ENCODE peak calls at places on chromosomes 1 and 21, in nine cellular contexts. H is psoas muscle, V is mesothelial cell of epicardium, F is lung, X is astrocyte of the spinal cord, T is uterus, R is upper lobe of right lung, B is nephron progenitor cell, G is cardiac muscle cell. S is an unnamed sample.

GRCh38 chr1:78493456-78493855 is 2.7 kb downstream of the PTGFR start:
- DNase-seq in T (no peak), F (no peak), B (no peak), V (no peak), X (no peak), G (no peak), H (no peak), R (no peak), S (no peak)

GRCh38 chr1:34358636-34359035 is 181.9 kb downstream of the C1orf94 start:
- DNase-seq in X (no peak), G (no peak), R (no peak), T (no peak), F (no peak), B (no peak), H (no peak), V (no peak), S (no peak)

GRCh38 chr21:46097826-46098286 is at the start of gene COL6A2:
- DNase-seq in B (peak), F (peak), G (peak), V (peak), R (peak), T (peak), X (peak), H (peak), S (no peak)

GRCh38 chr1:61280457-61280856 is 198.1 kb downstream of the NFIA start:
- DNase-seq in B (no peak), F (no peak), R (no peak), T (no peak), X (no peak), H (no peak), G (no peak), V (no peak), S (no peak)

GRCh38 chr1:93186667-93187066 is 6.1 kb downstream of the CCDC18 start:
- DNase-seq in R (no peak), T (no peak), V (no peak), H (no peak), G (no peak), B (no peak), F (no peak), X (no peak), S (no peak)

GRCh38 chr1:197180252-197180878 is 33.9 kb upstream of the ASPM start:
- DNase-seq in R (no peak), G (peak), V (no peak), F (no peak), X (peak), B (no peak), H (no peak), T (no peak), S (no peak)

GRCh38 chr1:16019580-16020277 is 1.9 kb upstream of the HSPB7 start:
- DNase-seq in T (peak), V (no peak), H (peak), F (no peak), G (peak), B (no peak), R (no peak), X (peak), S (no peak)

GRCh38 chr21:42665484-42665883 is 12.1 kb downstream of the PDE9A start:
- DNase-seq in G (no peak), R (no peak), X (no peak), B (no peak), F (no peak), V (no peak), H (no peak), T (no peak), S (no peak)

GRCh38 chr1:38992450-38993111 is 1.5 kb downstream of the AKIRIN1 start:
- DNase-seq in X (no peak), H (no peak), G (no peak), V (no peak), T (no peak), B (no peak), F (no peak), R (no peak), S (no peak)

GRCh38 chr21:35120631-35121180 is 71.6 kb upstream of the RUNX1 start:
- DNase-seq in R (no peak), B (no peak), T (no peak), V (no peak), G (no peak), X (no peak), H (no peak), F (no peak), S (no peak)

GRCh38 chr21:15730484-15731242 is 881 bp downstream of the USP25 start:
- DNase-seq in R (no peak), G (no peak), B (no peak), X (no peak), V (no peak), T (no peak), F (no peak), H (peak), S (no peak)

GRCh38 chr1:79193211-79194079 is 186.9 kb upstream of the ADGRL4 start:
- DNase-seq in X (peak), V (no peak), R (no peak), H (no peak), B (no peak), F (no peak), T (no peak), G (no peak), S (no peak)

GRCh38 chr21:29586696-29587095 is 288.0 kb downstream of the BACH1 start:
- DNase-seq in G (no peak), B (no peak), V (no peak), F (no peak), R (no peak), H (no peak), T (no peak), X (no peak), S (no peak)

GRCh38 chr1:192768463-192768862 is 40.4 kb upstream of the RGS2 start:
- DNase-seq in G (no peak), B (no peak), X (no peak), V (no peak), T (no peak), H (no peak), F (no peak), R (no peak), S (no peak)

GRCh38 chr1:38615680-38616079 is 243.9 kb downstream of the RRAGC start:
- DNase-seq in V (no peak), B (no peak), R (no peak), H (no peak), G (no peak), F (no peak), T (no peak), X (no peak), S (no peak)

GRCh38 chr1:11072216-11072917 is 12.5 kb upstream of the SRM start:
- DNase-seq in G (no peak), B (no peak), F (no peak), R (peak), H (peak), X (no peak), T (no peak), V (no peak), S (no peak)
- TF ChIP-seq CTCF in G (no peak), B (no peak), F (no peak), R (no peak), H (peak), X (no peak), T (no peak), V (no peak), S (no peak)

DNA sequence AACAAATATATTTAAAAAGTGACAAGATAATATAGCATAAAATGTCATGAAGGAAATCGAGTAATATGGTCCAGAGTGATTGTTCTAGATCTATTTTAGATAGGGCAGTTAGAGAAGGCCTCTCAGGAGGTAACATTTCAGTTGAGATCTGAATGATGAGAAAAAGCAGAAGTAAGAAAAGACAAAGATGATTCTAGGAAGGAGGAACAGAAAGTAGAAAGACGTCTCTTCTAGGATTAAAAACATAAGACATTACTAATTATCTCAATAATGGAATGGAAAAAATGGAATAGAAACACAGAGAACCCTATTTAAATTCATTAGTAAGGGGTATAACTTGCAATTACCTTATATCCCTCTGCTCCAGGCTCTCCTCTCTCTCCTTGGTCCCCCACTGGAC is 130.0 kb upstream of the ZNHIT6 start:
- DNase-seq in V (no peak), H (no peak), X (no peak), G (no peak), F (no peak), R (no peak), T (no peak), B (no peak), S (no peak)
- TF ChIP-seq CTCF in V (no peak), H (no peak), X (no peak), G (no peak), F (no peak), R (no peak), T (no peak), B (no peak), S (no peak)

GRCh38 chr1:2411801-2412394 is 466 bp downstream of the PEX10 start:
- DNase-seq in X (no peak), F (no peak), H (no peak), B (peak), G (no peak), T (no peak), V (no peak), R (no peak), S (no peak)

GRCh38 chr1:2412395-2412772 is at the start of gene PEX10:
- DNase-seq in X (peak), H (peak), T (peak), F (peak), R (peak), G (peak), V (peak), B (peak), S (peak)

GRCh38 chr1:2413495-2414296 is 1.3 kb upstream of the PEX10 start:
- DNase-seq in H (no peak), T (peak), G (no peak), X (no peak), F (no peak), B (peak), R (no peak), V (no peak), S (no peak)

GRCh38 chr1:2414297-2414958 is 2.1 kb upstream of the PEX10 start:
- DNase-seq in H (peak), V (peak), F (peak), B (peak), R (peak), G (peak), X (peak), T (peak), S (peak)

GRCh38 chr1:2412773-2413494 is 570 bp upstream of the PEX10 start:
- DNase-seq in X (no peak), B (peak), H (no peak), R (no peak), T (peak), V (peak), G (no peak), F (no peak), S (no peak)
- TF ChIP-seq CTCF in X (no peak), B (no peak), H (no peak), R (no peak), T (no peak), V (no peak), G (no peak), F (no peak), S (no peak)

GRCh38 chr1:117810553-117810952 is 118.9 kb downstream of the GDAP2 start:
- DNase-seq in V (no peak), R (no peak), F (no peak), H (no peak), G (no peak), B (no peak), T (no peak), X (no peak), S (no peak)

GRCh38 chr1:117812868-117813511 is 116.4 kb downstream of the GDAP2 start:
- DNase-seq in T (no peak), F (no peak), X (peak), G (no peak), R (no peak), B (no peak), H (no peak), V (no peak), S (no peak)

GRCh38 chr1:117815105-117815812 is 114.2 kb downstream of the GDAP2 start:
- DNase-seq in B (no peak), F (no peak), R (no peak), T (no peak), X (peak), V (no peak), G (no peak), H (no peak), S (no peak)

DNA sequence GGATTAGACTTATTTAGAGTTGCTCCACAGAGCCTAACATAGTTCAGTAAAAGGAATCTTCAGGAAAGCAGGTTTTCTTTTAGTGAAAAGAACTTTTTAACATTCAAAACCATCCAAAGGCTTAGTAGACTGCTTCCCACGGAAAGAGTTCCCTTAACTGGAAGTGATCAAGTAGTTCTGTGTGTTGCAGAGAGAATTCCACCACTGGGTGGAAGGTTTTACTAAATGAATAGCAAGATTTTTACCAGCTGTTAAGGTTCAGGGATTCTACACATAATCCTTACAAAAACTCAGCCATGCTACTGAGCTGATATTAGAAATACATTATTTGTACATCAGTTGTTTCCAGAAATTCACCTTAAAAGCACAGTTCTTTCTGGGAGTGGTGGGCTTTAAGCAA is 119.7 kb downstream of the GDAP2 start:
- DNase-seq in V (no peak), F (no peak), B (no peak), G (no peak), T (no peak), R (no peak), X (no peak), H (no peak), S (no peak)
- TF ChIP-seq CTCF in V (no peak), F (no peak), B (no peak), G (no peak), T (no peak), R (no peak), X (no peak), H (no peak), S (peak)

GRCh38 chr1:214341918-214342317 is 61.0 kb downstream of the SMYD2 start:
- DNase-seq in R (no peak), F (no peak), H (no peak), T (no peak), V (no peak), X (no peak), B (no peak), G (no peak), S (no peak)
- TF ChIP-seq CTCF in R (no peak), F (no peak), H (no peak), T (no peak), V (no peak), X (peak), B (no peak), G (peak), S (peak)

DNA sequence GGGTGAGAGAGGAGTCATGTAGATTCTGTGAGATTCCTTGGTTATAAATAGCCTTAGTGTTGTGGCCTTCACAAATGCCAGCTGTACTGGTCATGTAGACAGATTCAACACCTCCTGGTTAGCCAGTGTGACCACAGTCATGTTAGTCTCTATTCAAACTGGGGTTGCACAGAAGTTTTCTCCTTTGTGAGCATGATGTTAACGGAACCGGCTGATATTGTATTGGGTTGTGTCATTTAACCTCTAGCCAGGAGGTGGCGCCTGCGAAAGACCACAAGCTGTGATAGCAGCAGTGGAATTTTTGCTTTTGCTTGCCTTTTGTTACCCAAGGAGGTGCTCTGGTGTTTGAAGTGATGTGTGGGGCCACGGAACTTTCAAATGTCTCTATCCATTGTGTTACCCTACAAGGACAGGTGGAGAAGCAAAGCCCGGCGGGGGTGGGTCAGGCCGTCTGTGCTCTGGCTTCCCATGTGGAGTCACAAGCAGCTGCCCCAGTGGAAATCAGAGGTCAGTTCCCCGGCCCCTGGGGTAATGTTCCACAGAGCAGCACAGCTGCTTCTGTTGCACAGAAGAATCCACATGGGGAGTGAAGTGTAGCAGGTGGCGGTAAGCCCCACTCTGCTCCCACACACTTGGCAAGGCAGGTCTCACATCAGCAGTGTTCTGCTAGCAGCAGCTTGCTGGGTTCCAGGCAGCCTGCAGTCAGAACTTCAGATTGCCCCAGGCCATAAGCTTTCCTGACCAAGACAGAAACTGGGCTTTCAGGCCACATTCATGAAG is 112.6 kb downstream of the ADAMTS1 start:
- DNase-seq in F (peak), R (peak), H (peak), X (peak), B (peak), T (peak), V (peak), G (peak), S (no peak)
- TF ChIP-seq CTCF in F (peak), R (peak), H (peak), X (peak), B (peak), T (peak), V (peak), G (peak), S (peak)

GRCh38 chr1:91070274-91070673 is 48.4 kb upstream of the ZNF644 start:
- DNase-seq in T (no peak), F (no peak), G (peak), B (no peak), V (no peak), R (no peak), X (no peak), H (no peak), S (no peak)
- TF ChIP-seq CTCF in T (no peak), F (no peak), G (no peak), B (no peak), V (no peak), R (no peak), X (no peak), H (no peak), S (no peak)

GRCh38 chr1:117060441-117061317 is 553 bp downstream of the TTF2 start:
- DNase-seq in R (no peak), H (no peak), V (no peak), B (no peak), T (no peak), F (peak), X (peak), G (no peak), S (no peak)

GRCh38 chr1:117059334-117059677 is 820 bp upstream of the TTF2 start:
- DNase-seq in X (no peak), V (peak), F (peak), H (peak), T (no peak), B (no peak), R (peak), G (no peak), S (no peak)

GRCh38 chr1:117058810-117059209 is 1.3 kb upstream of the TTF2 start:
- DNase-seq in V (no peak), R (no peak), T (no peak), X (no peak), F (no peak), B (no peak), G (no peak), H (no peak), S (no peak)

GRCh38 chr1:117061986-117062415 is 1.9 kb downstream of the TTF2 start:
- DNase-seq in V (no peak), X (peak), R (no peak), F (no peak), B (no peak), T (no peak), H (no peak), G (no peak), S (no peak)

GRCh38 chr1:117059678-117060440 is at the start of gene TTF2:
- DNase-seq in B (peak), H (peak), R (peak), V (peak), X (peak), G (peak), T (peak), F (peak), S (peak)
- TF ChIP-seq CTCF in B (no peak), H (no peak), R (peak), V (peak), X (no peak), G (peak), T (no peak), F (no peak), S (no peak)

GRCh38 chr1:163820748-163821147 is 499.0 kb downstream of the NUF2 start:
- DNase-seq in F (no peak), R (no peak), T (no peak), B (no peak), H (no peak), G (no peak), X (no peak), V (no peak), S (no peak)
- TF ChIP-seq CTCF in F (no peak), R (peak), T (peak), B (no peak), H (no peak), G (peak), X (no peak), V (peak), S (peak)

GRCh38 chr21:17512245-17513213 is at the start of gene CXADR:
- DNase-seq in X (peak), B (peak), F (peak), H (no peak), T (peak), V (peak), G (peak), R (peak), S (no peak)
- TF ChIP-seq CTCF in X (peak), B (peak), F (no peak), H (peak), T (peak), V (peak), G (peak), R (peak), S (peak)

S was measured in AG09319.